ENCODE peak calls at places on chromosomes 11 and 22, in five cellular contexts. R is astrocyte of the spinal cord, I is cardiac fibroblast, O is epithelial cell of esophagus, H is fibroblast of pulmonary artery. W is an unnamed sample.

GRCh38 chr11:67024966-67025365 is 2.0 kb downstream of the SYT12 start:
- DNase-seq in O (no peak), H (no peak), I (no peak), R (no peak), W (no peak)

GRCh38 chr22:50714150-50714549 is 23.9 kb upstream of the ACR start:
- DNase-seq in H (no peak), O (no peak), R (no peak), I (no peak), W (no peak)

GRCh38 chr11:18780329-18780728 is 11.3 kb downstream of the PTPN5 start:
- DNase-seq in I (no peak), O (no peak), R (no peak), H (no peak), W (no peak)

GRCh38 chr11:126655807-126656128 is 300.3 kb downstream of the ST3GAL4 start:
- DNase-seq in I (peak; percentile 1), H (no peak), R (peak; percentile 15), O (peak; percentile 54), W (peak; percentile 21)

GRCh38 chr11:61480936-61481335 is 27.6 kb upstream of the LRRC10B start:
- DNase-seq in R (no peak), H (peak; percentile 34), I (peak; percentile 46), O (no peak), W (no peak)

GRCh38 chr11:28123151-28123571 is 15.0 kb downstream of the METTL15 start:
- DNase-seq in H (peak; percentile 41), I (no peak), R (peak; percentile 88), O (peak; percentile 17), W (peak; percentile 68)

GRCh38 chr11:62001450-62002178 is 34.2 kb upstream of the FTH1 start:
- DNase-seq in R (no peak), O (no peak), H (peak; percentile 71), I (peak; percentile 77), W (peak; percentile 41)

GRCh38 chr11:96905084-96905641 is 515.4 kb downstream of the JRKL start:
- DNase-seq in I (no peak), H (no peak), R (no peak), O (no peak), W (no peak)

GRCh38 chr11:65576867-65577755 is 1.3 kb downstream of the EHBP1L1 start:
- DNase-seq in R (peak; percentile 45), I (peak; percentile 70), H (peak; percentile 51), O (peak; percentile 90), W (peak; percentile 66)

GRCh38 chr11:76823481-76824028 is 37.2 kb upstream of the ACER3 start:
- DNase-seq in R (peak; percentile 56), I (peak; percentile 83), O (peak; percentile 95), H (peak; percentile 94), W (peak; percentile 79)

GRCh38 chr11:980438-981365 is 55.0 kb downstream of the AP2A2 start:
- DNase-seq in R (peak; percentile 46), H (no peak), O (no peak), I (no peak), W (peak; percentile 33)

GRCh38 chr22:41565403-41566054 is 4.7 kb downstream of the CSDC2 start:
- DNase-seq in O (peak; percentile 79), I (peak; percentile 83), H (peak; percentile 84), R (peak; percentile 86), W (peak; percentile 85)

GRCh38 chr11:23405350-23405937 is 545.2 kb upstream of the CCDC179 start:
- DNase-seq in H (no peak), O (no peak), I (no peak), R (no peak), W (no peak)

GRCh38 chr11:92475824-92476223 is 251.2 kb downstream of the FAT3 start:
- DNase-seq in R (no peak), O (no peak), I (no peak), H (no peak), W (no peak)

GRCh38 chr11:101445761-101446160 is 138.0 kb downstream of the TRPC6 start:
- DNase-seq in H (no peak), R (no peak), O (peak; percentile 51), I (no peak), W (peak; percentile 25)

GRCh38 chr11:112294688-112295340 is 34.2 kb upstream of the PLET1 start:
- DNase-seq in H (no peak), R (no peak), O (no peak), I (no peak), W (no peak)

GRCh38 chr11:122592641-122593040 is 62.9 kb upstream of the UBASH3B start:
- DNase-seq in R (no peak), I (no peak), O (no peak), H (no peak), W (no peak)

GRCh38 chr22:19109198-19110063 is 12.8 kb downstream of the DGCR2 start:
- DNase-seq in H (peak; percentile 90), I (peak; percentile 85), R (peak; percentile 40), O (peak; percentile 92), W (peak; percentile 67)

GRCh38 chr11:2378527-2379210 is 1.6 kb downstream of the CD81 start:
- DNase-seq in R (peak; percentile 28), I (peak; percentile 54), O (no peak), H (peak; percentile 49), W (peak; percentile 88)

GRCh38 chr11:63783925-63784592 is 15.5 kb upstream of the ZFTA start:
- DNase-seq in O (no peak), R (no peak), H (no peak), I (no peak), W (no peak)

GRCh38 chr11:124877631-124878496 is 12.6 kb downstream of the ROBO3 start:
- DNase-seq in I (no peak), R (no peak), O (no peak), H (no peak), W (no peak)

GRCh38 chr11:17683378-17684161 is 35.8 kb upstream of the MYOD1 start:
- DNase-seq in H (peak; percentile 48), I (peak; percentile 42), O (peak; percentile 48), R (peak; percentile 91), W (peak; percentile 76)

GRCh38 chr11:61609970-61610347 is 29.1 kb upstream of the SYT7 start:
- DNase-seq in H (no peak), I (no peak), O (peak; percentile 49), R (no peak), W (no peak)

GRCh38 chr22:29813563-29813962 is 24.5 kb downstream of the ASCC2 start:
- DNase-seq in I (peak; percentile 22), O (no peak), H (no peak), R (no peak), W (peak; percentile 54)
- TF ChIP-seq CTCF in I (peak; percentile 35), O (no peak), H (peak; percentile 2), R (no peak), W (peak; percentile 25)

GRCh38 chr22:26170112-26170492 is 840 bp downstream of the SEZ6L start:
- DNase-seq in I (no peak), R (no peak), O (no peak), H (no peak), W (no peak)
- H3K4me3 ChIP-seq in I (no peak overlapping the region), R (no peak overlapping the region), O (no peak overlapping the region), H (no peak overlapping the region), W (no peak overlapping the region)

DNA sequence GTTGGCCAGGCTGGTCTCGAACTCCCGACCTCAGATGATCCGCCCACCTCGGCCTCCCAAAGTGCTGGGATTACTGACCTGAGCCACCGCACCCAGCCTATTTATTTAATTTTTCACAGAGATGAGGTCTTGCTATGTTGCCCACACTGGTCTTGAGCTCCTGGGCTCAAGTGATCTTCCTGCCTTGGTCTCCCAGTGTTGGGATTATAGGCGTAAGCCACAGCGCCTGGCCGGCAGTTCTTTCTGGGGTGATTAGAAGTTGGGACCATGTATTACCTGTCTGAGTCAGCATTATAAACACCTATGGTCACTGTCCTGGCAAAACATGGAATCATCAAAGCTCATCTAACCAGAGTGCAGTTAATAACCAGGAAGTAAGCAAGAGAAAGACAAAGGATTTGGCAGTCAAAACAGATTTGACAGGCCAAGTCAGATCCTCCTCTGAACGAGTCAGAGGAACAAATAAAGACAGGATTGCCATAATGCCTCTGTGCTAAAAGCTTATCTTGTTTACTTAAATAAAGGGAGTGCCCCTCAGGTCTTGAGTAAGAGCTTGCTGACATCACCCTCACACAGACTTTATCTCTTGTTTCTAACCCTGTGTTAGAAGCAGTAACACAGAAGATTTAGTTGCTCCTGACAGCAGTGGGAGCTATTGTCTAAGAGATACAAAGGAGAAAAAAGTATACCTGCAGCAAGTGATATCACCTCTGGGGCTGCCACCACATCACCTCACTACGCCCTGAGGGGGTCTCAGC is 3.7 kb downstream of the SERPIND1 start:
- DNase-seq in R (peak; percentile 48), H (peak; percentile 95), I (peak; percentile 94), O (peak; percentile 97), W (peak; percentile 94)
- TF ChIP-seq CTCF in R (no peak), H (peak; percentile 14), I (no peak), O (peak; percentile 39), W (no peak)

DNA sequence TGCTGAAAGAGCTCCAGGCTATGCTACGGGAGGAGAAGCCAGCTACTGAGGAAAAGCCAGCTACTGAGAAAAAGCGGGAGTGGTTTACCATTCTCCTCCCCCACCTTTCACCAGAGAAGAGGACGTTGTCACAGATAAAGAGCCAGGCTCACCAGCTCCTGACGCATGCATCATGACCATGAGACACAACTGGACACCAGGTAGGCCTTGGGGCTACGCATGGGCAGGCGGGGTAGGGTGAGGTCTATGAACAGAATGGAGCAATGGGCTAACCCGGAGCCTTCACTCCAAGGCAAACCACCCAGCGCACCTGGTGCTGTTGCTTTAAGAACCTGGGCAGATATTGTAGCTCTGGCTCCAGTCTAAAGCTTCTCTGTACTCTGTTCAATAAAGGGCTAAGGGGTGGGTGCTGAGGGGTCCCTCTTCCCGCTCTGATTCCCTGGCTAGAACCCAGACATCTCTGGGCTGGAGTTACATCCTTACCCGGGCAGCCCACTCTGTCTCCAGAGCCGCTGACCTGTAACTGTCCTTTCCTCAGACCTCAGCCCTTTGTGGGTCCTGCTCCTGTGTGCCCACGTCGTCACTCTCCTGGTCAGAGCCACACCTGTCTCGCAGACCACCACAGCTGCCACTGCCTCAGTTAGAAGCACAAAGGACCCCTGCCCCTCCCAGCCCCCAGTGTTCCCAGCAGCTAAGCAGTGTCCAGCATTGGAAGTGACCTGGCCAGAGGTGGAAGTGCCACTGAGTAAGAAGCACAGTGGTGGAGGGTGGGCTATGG is 1.3 kb downstream of the IL18BP start:
- DNase-seq in I (no peak), H (no peak), O (no peak), R (no peak), W (no peak)
- H3K4me3 ChIP-seq in I (peak overlapping the region; percentile 7), H (no peak overlapping the region), O (no peak overlapping the region), R (no peak overlapping the region), W (no peak overlapping the region)

GRCh38 chr22:20763630-20764029 is 10.3 kb upstream of the SERPIND1 start:
- DNase-seq in O (no peak), I (no peak), R (no peak), H (no peak), W (peak; percentile 60)

GRCh38 chr22:20764053-20764720 is 9.7 kb upstream of the SERPIND1 start:
- DNase-seq in O (no peak), R (no peak), H (no peak), I (no peak), W (peak; percentile 22)

GRCh38 chr22:20761536-20761935 is 12.4 kb upstream of the SERPIND1 start:
- DNase-seq in H (no peak), I (no peak), O (peak; percentile 30), R (no peak), W (no peak)

GRCh38 chr22:20760084-20760483 is 13.8 kb upstream of the SERPIND1 start:
- DNase-seq in H (no peak), R (no peak), I (no peak), O (no peak), W (no peak)

DNA sequence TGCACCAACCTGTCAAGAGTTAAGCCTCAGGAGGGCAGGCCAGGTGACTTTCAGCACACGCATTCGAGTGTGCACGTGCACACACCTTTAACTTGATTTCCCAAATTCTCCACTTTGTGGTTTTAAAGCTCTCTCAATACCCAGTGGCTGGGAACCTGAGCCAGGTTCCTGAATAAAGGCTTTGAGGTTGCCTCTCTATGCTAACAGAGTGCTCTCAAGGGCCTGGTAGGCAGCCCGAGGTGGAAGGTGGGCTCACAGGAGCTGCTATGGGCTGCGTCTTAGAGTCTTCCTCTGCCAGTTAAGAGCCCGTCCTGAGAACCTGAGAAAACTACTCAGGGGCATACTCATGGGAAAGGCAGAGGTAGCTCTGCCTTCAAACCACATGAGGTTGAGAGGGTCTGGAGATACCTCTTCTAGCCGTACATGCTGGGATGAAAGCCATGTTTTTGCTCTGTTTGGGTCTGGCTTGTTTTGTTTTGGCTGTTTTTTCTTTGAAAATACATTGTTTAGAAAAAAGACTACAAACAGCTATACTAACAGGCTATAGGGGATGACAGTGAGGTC is 11.6 kb upstream of the SERPIND1 start:
- DNase-seq in H (no peak), R (no peak), O (no peak), I (no peak), W (no peak)
- TF ChIP-seq CTCF in H (no peak), R (no peak), O (no peak), I (no peak), W (no peak)